ENCODE peak calls at places on chromosomes 12 and 14, in nine cellular contexts. G is colonic mucosa, W is PC-3, V is IMR-90, Y is right cardiac atrium, L is body of pancreas, J is adipocyte, T is psoas muscle, A is tibial nerve. R is an unnamed sample.

GRCh38 chr12:8081228-8081920 is 700 bp upstream of the NECAP1 start:
- DNase-seq in L (no peak), V (no peak), J (peak; percentile 47), A (peak; percentile 16), Y (no peak), T (no peak), W (no peak), G (peak; percentile 41), R (no peak)

GRCh38 chr12:104303538-104304151 is at the start of gene EID3:
- DNase-seq in T (peak; percentile 92), A (peak; percentile 71), W (no peak), J (peak; percentile 85), V (peak; percentile 73), Y (peak; percentile 97), L (peak; percentile 86), G (peak; percentile 89), R (peak; percentile 89)

GRCh38 chr12:66176525-66176924 is 6.7 kb upstream of the TMBIM4 start:
- DNase-seq in V (peak; percentile 28), J (no peak), A (no peak), Y (no peak), G (no peak), L (no peak), W (no peak), T (no peak), R (no peak)

GRCh38 chr12:100158535-100158934 is 15.9 kb upstream of the BLTP3B start:
- DNase-seq in G (no peak), L (no peak), J (no peak), W (no peak), Y (no peak), T (no peak), V (no peak), A (no peak), R (no peak)

GRCh38 chr12:101414533-101415119 is 7.1 kb upstream of the ARL1 start:
- DNase-seq in L (peak; percentile 31), A (peak; percentile 75), Y (no peak), W (peak; percentile 88), V (peak; percentile 67), T (no peak), J (peak; percentile 89), G (peak; percentile 59), R (no peak)

GRCh38 chr12:15732341-15733061 is 56.7 kb downstream of the EPS8 start:
- DNase-seq in J (no peak), V (no peak), T (no peak), Y (no peak), A (no peak), L (no peak), W (no peak), G (no peak), R (no peak)

GRCh38 chr12:109299849-109300248 is 9.2 kb downstream of the FOXN4 start:
- DNase-seq in W (no peak), J (no peak), V (no peak), Y (no peak), A (no peak), T (no peak), L (no peak), G (no peak), R (no peak)

GRCh38 chr12:96308881-96309280 is 91.4 kb downstream of the CDK17 start:
- DNase-seq in Y (no peak), J (peak; percentile 90), W (no peak), T (no peak), G (no peak), V (peak; percentile 45), A (no peak), L (no peak), R (no peak)

GRCh38 chr14:28678887-28679286 is 87.7 kb upstream of the FOXG1 start:
- DNase-seq in J (no peak), V (no peak), L (no peak), A (no peak), Y (no peak), G (no peak), W (peak; percentile 74), T (no peak), R (no peak)
- H3K9me3 ChIP-seq in J (peaks cover 3% of the 10 kb centered on the region), V (peaks cover 5% of the 10 kb centered on the region), L (no peaks in the 10 kb centered on the region), A (no peaks in the 10 kb centered on the region), Y (no peaks in the 10 kb centered on the region), G (no peaks in the 10 kb centered on the region), W (no peaks in the 10 kb centered on the region), T (peaks cover 6% of the 10 kb centered on the region), R (no peaks in the 10 kb centered on the region)

GRCh38 chr14:42469637-42470426 is 863.2 kb downstream of the LRFN5 start:
- DNase-seq in V (peak; percentile 25), W (peak; percentile 45), L (no peak), J (no peak), A (no peak), T (no peak), Y (no peak), G (no peak), R (no peak)

GRCh38 chr14:42475289-42475688 is 868.6 kb downstream of the LRFN5 start:
- DNase-seq in G (no peak), A (no peak), W (no peak), Y (no peak), L (no peak), V (no peak), J (no peak), T (no peak), R (no peak)

DNA sequence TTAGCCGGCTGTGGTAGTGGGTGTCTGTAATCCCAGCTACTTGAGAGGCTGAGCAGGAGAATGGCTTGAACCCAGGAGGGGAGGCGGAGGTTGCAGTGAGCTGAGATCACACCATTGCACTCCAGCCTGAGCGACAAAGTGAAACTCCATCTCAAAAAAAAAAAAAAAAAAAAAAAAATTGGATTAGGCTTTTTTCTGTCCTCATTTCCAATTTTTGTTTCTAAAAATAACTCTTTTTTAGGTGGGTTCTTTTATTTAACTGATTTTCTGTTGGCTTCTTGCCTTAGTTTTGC is 863.7 kb downstream of the LRFN5 start:
- DNase-seq in G (no peak), A (no peak), L (no peak), J (no peak), V (no peak), W (no peak), Y (no peak), T (no peak), R (no peak)
- H3K9me3 ChIP-seq in G (no peaks in the 10 kb centered on the region), A (no peaks in the 10 kb centered on the region), L (no peaks in the 10 kb centered on the region), J (no peaks in the 10 kb centered on the region), V (no peaks in the 10 kb centered on the region), W (no peaks in the 10 kb centered on the region), Y (no peaks in the 10 kb centered on the region), T (no peaks in the 10 kb centered on the region), R (no peaks in the 10 kb centered on the region)

DNA sequence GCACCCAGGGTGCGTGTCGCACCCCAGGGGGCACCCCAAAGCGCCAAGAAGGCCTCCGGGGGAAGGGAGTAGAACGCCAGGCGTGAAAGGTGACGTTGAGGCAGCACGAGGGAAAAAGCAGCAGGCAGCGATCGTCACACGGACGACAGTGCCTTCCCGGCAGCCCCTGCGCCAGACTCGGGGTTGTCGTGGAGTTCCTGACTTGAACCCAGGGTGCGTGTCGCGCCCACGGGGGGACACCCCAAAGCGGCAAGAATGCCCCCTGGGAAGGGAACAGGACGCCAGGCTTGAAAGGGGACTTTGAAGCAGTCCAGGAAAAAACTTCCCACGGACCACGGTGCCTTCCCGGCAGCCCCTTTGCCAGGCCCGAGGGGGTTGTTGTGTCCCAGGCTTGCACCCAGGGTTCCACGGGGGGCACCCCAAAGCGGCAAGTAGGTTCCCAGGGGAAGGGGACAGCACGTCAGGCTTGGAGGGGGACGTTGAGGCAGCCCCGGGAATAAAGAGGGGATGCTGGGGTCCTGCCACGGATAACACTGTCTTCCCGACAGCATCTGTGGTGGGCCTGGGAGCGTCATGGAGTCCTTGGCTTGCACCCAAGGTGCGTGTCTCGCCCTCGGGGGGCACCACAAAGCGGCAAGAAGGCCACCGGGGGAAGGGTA is 159.2 kb upstream of the ALG10B start:
- DNase-seq in W (no peak), Y (peak; percentile 36), A (no peak), V (no peak), T (no peak), L (no peak), J (no peak), G (peak; percentile 15), R (no peak)
- H3K9me3 ChIP-seq in W (no peaks in the 10 kb centered on the region), Y (no peaks in the 10 kb centered on the region), A (no peaks in the 10 kb centered on the region), V (peaks cover 59% of the 10 kb centered on the region), T (no peaks in the 10 kb centered on the region), L (no peaks in the 10 kb centered on the region), J (no peaks in the 10 kb centered on the region), G (no peaks in the 10 kb centered on the region), R (no peaks in the 10 kb centered on the region)

GRCh38 chr14:48723841-48724495 is 862.2 kb downstream of the RPS29 start:
- DNase-seq in V (peak; percentile 23), T (no peak), G (no peak), Y (no peak), L (no peak), W (no peak), J (no peak), A (no peak), R (no peak)

GRCh38 chr14:48726080-48726642 is 860.0 kb downstream of the RPS29 start:
- DNase-seq in G (no peak), T (no peak), J (no peak), Y (no peak), L (no peak), W (no peak), V (peak; percentile 27), A (no peak), R (no peak)

DNA sequence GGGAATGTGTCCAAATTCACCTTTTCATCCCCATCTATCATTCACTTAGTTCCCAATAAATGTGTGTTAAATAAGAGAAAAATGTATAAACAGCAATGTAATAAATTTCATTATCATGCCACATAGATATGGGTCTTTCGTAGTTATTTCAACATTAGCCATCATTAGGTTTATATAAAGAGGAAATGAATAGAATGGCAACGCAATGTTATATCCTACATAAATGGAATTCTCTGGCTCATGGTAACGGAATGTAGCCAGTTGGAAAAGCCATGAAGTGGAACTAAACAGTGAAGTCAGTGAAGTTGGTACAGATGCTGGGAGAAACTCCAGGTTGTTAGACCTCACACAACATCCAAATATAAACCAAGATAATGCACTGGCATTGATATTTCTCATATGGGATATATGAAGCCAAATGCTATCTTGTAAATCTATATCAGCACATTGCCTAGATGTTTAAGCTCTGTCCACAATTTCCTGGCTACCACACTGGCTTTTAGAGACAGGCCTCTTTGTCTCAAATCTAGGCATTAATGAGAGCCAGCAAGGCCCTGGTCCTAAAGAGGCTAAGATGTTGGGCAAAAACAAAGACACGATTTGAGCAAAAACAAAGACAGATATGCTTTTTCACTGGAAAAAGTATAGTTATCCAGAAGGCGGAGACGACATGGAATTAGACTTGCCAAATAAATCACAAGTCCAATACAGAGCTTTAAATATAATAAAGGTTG is 861.0 kb downstream of the RPS29 start:
- DNase-seq in G (no peak), Y (no peak), A (no peak), L (no peak), T (no peak), W (peak; percentile 26), V (peak; percentile 85), J (no peak), R (no peak)
- H3K9me3 ChIP-seq in G (no peaks in the 10 kb centered on the region), Y (no peaks in the 10 kb centered on the region), A (no peaks in the 10 kb centered on the region), L (no peaks in the 10 kb centered on the region), T (no peaks in the 10 kb centered on the region), W (no peaks in the 10 kb centered on the region), V (no peaks in the 10 kb centered on the region), J (no peaks in the 10 kb centered on the region), R (peaks cover 5% of the 10 kb centered on the region)